ENCODE peak calls at places on chromosomes 2 and 18, in eight cellular contexts. B is K562; J is CD8-positive, alpha-beta memory T cell; M is body of pancreas; W is mammary epithelial cell; U is hepatocyte; H is astrocyte; V is CD4-positive, alpha-beta memory T cell. G is an unnamed sample.

GRCh38 chr2:237209046-237209375 is 123.3 kb downstream of the COPS8 start:
- DNase-seq in V (no peak), U (no peak), H (no peak), W (no peak), M (no peak), B (no peak), J (no peak), G (no peak)

GRCh38 chr2:68319397-68320117 is at the start of gene CNRIP1:
- DNase-seq in V (no peak), J (no peak), U (peak), W (peak), M (peak), H (peak), B (peak), G (peak)

GRCh38 chr2:133346654-133347053 is 221.6 kb downstream of the NCKAP5 start:
- DNase-seq in V (no peak), U (peak), W (peak), B (no peak), H (peak), J (no peak), M (no peak), G (no peak)

GRCh38 chr2:105712981-105713596 is 31.6 kb upstream of the NCK2 start:
- DNase-seq in B (no peak), H (peak), J (no peak), W (peak), U (peak), M (no peak), V (no peak), G (no peak)

GRCh38 chr18:48547456-48548403 is 8.9 kb downstream of the CTIF start:
- DNase-seq in H (peak), B (peak), U (peak), W (peak), J (no peak), V (no peak), M (no peak), G (no peak)

GRCh38 chr2:222754324-222754723 is 82.9 kb downstream of the MOGAT1 start:
- DNase-seq in W (no peak), U (no peak), B (no peak), H (no peak), V (no peak), M (no peak), J (no peak), G (no peak)

GRCh38 chr2:74146929-74147728 is 583 bp downstream of the BOLA3 start:
- DNase-seq in V (no peak), H (peak), W (peak), B (no peak), U (peak), J (no peak), M (no peak), G (no peak)

GRCh38 chr2:182522930-182523541 is 96.2 kb upstream of the PDE1A start:
- DNase-seq in W (no peak), H (peak), M (no peak), J (no peak), B (no peak), U (no peak), V (no peak), G (no peak)

GRCh38 chr2:208399201-208399600 is 7.4 kb upstream of the PTH2R start:
- DNase-seq in V (no peak), W (no peak), U (no peak), B (no peak), J (no peak), M (no peak), H (no peak), G (no peak)

GRCh38 chr2:235599596-235600338 is 105.9 kb downstream of the AGAP1 start:
- DNase-seq in H (no peak), U (no peak), B (no peak), M (no peak), V (no peak), W (no peak), J (no peak), G (no peak)

GRCh38 chr18:62044490-62045000 is 142.3 kb downstream of the PIGN start:
- DNase-seq in J (no peak), M (no peak), U (no peak), W (no peak), H (no peak), B (no peak), V (no peak), G (no peak)

GRCh38 chr2:23422089-23423061 is 37.4 kb downstream of the KLHL29 start:
- DNase-seq in U (no peak), V (no peak), B (no peak), W (no peak), J (no peak), H (no peak), M (no peak), G (no peak)

GRCh38 chr18:10099539-10100140 is 185.8 kb downstream of the VAPA start:
- DNase-seq in H (no peak), B (no peak), V (no peak), W (no peak), J (no peak), U (no peak), M (no peak), G (no peak)

GRCh38 chr2:36659872-36660312 is 36.6 kb upstream of the VIT start:
- DNase-seq in V (no peak), W (no peak), H (peak), B (no peak), U (peak), J (no peak), M (no peak), G (no peak)

GRCh38 chr2:101803128-101803527 is 105.6 kb downstream of the MAP4K4 start:
- DNase-seq in W (peak), B (no peak), U (no peak), V (no peak), J (no peak), H (peak), M (no peak), G (no peak)
- H3K27ac ChIP-seq in W (peak), B (no peak), U (peak), V (no peak), J (no peak), H (peak), M (no peak), G (peak)

GRCh38 chr2:159139216-159139933 is 147.1 kb downstream of the WDSUB1 start:
- DNase-seq in W (no peak), U (no peak), M (no peak), V (no peak), B (no peak), H (no peak), J (no peak), G (no peak)
- H3K27ac ChIP-seq in W (no peak), U (no peak), M (no peak), V (no peak), B (no peak), H (peak), J (no peak), G (no peak)

DNA sequence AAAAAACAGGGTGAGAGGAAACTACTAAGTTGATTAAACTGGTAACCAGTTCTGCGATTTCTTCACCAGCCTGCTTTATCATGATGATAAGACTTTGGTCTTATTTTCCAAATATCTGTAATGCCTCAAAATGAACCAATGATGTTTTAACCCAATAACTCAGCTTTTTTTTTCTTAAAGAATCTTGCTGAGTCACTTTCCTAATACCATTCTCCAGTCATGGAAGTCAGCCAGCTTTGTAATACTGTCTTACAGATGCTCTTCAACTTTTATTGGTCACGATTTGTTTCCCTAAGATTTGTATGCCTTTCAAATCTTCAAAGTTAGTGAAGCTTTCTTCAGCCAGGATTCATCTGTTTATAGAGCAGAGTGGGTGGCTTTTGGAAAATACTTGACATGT is 47.7 kb upstream of the SMIM21 start:
- DNase-seq in B (no peak), U (peak), H (peak), W (peak), J (no peak), V (no peak), M (no peak), G (no peak)
- H3K27ac ChIP-seq in B (no peak), U (no peak), H (no peak), W (no peak), J (no peak), V (no peak), M (no peak), G (no peak)

DNA sequence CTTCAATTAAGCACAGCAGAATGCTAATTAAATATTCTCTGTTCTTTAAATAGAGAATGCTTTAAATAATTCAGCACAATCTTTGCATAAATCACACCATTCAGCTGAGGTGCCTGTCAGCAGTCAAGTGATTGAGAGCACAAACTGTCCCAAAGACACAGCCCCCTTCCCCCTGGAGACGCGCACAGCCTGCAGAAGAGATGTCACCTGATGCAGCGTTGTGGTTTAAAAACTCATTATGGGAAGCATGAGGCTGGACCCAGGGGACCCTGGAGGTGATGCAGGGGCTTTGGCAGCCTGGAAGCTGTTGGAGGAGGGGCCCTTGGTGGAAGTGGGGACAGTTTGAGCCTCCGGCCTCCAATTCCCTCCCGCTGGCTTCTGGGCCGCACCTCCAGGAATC is 98.2 kb downstream of the RTP5 start:
- DNase-seq in V (no peak), M (no peak), U (no peak), H (no peak), W (no peak), B (no peak), J (no peak), G (no peak)
- H3K27ac ChIP-seq in V (no peak), M (no peak), U (no peak), H (no peak), W (no peak), B (no peak), J (no peak), G (no peak)

GRCh38 chr2:204180671-204181070 is 244.1 kb downstream of the ICOS start:
- DNase-seq in U (no peak), V (no peak), B (no peak), J (no peak), H (no peak), W (no peak), M (no peak), G (no peak)

GRCh38 chr2:204177251-204177976 is 240.9 kb downstream of the ICOS start:
- DNase-seq in H (no peak), J (no peak), W (no peak), B (no peak), M (no peak), V (no peak), U (no peak), G (no peak)

GRCh38 chr2:204176306-204176705 is 239.7 kb downstream of the ICOS start:
- DNase-seq in H (no peak), B (no peak), U (no peak), W (no peak), V (no peak), J (no peak), M (no peak), G (no peak)

GRCh38 chr2:204175552-204176271 is 239.1 kb downstream of the ICOS start:
- DNase-seq in V (no peak), U (no peak), M (no peak), J (no peak), H (no peak), W (peak), B (no peak), G (no peak)

GRCh38 chr2:204177977-204178522 is 241.5 kb downstream of the ICOS start:
- DNase-seq in U (peak), B (peak), M (peak), H (no peak), W (peak), V (peak), J (peak), G (no peak)
- H3K27ac ChIP-seq in U (no peak), B (no peak), M (no peak), H (no peak), W (no peak), V (no peak), J (no peak), G (no peak)

GRCh38 chr2:234029150-234029733 is 21.3 kb upstream of the SPP2 start:
- DNase-seq in M (no peak), V (no peak), B (no peak), H (peak), W (no peak), U (no peak), J (no peak), G (no peak)

GRCh38 chr2:234033885-234034284 is 16.6 kb upstream of the SPP2 start:
- DNase-seq in U (no peak), M (no peak), B (no peak), W (no peak), V (no peak), J (no peak), H (no peak), G (no peak)

GRCh38 chr2:234031207-234031606 is 19.3 kb upstream of the SPP2 start:
- DNase-seq in J (no peak), U (no peak), H (peak), B (no peak), W (no peak), V (no peak), M (no peak), G (no peak)

GRCh38 chr2:234033174-234033573 is 17.3 kb upstream of the SPP2 start:
- DNase-seq in W (no peak), B (no peak), M (no peak), H (no peak), J (no peak), V (no peak), U (no peak), G (no peak)

GRCh38 chr2:234032301-234032856 is 18.1 kb upstream of the SPP2 start:
- DNase-seq in M (no peak), V (peak), J (peak), W (peak), B (no peak), U (no peak), H (peak), G (no peak)
- H3K27ac ChIP-seq in M (no peak), V (no peak), J (no peak), W (peak), B (no peak), U (no peak), H (no peak), G (no peak)

GRCh38 chr2:10846110-10846861 is 33.7 kb upstream of the PDIA6 start:
- DNase-seq in W (no peak), J (no peak), U (no peak), B (no peak), H (no peak), V (no peak), M (no peak), G (no peak)
- H3K27ac ChIP-seq in W (no peak), J (no peak), U (no peak), B (no peak), H (no peak), V (no peak), M (no peak), G (no peak)

GRCh38 chr2:42191285-42192009 is 22.3 kb downstream of the EML4 start:
- DNase-seq in M (no peak), W (no peak), B (no peak), V (no peak), J (no peak), U (peak), H (no peak), G (no peak)

GRCh38 chr2:42187886-42188285 is 18.7 kb downstream of the EML4 start:
- DNase-seq in U (no peak), V (no peak), H (no peak), W (no peak), M (no peak), B (no peak), J (no peak), G (no peak)

GRCh38 chr2:42189235-42189566 is 20.0 kb downstream of the EML4 start:
- DNase-seq in H (no peak), U (no peak), B (no peak), W (no peak), J (no peak), M (no peak), V (no peak), G (no peak)

GRCh38 chr2:42192010-42192373 is 22.8 kb downstream of the EML4 start:
- DNase-seq in V (no peak), B (no peak), U (no peak), M (no peak), J (no peak), W (no peak), H (no peak), G (no peak)

GRCh38 chr2:42190191-42190590 is 21.0 kb downstream of the EML4 start:
- DNase-seq in B (no peak), U (no peak), M (no peak), V (no peak), J (no peak), W (no peak), H (no peak), G (no peak)
- H3K27ac ChIP-seq in B (no peak), U (peak), M (peak), V (peak), J (no peak), W (no peak), H (no peak), G (no peak)

GRCh38 chr2:101823347-101823791 is 125.9 kb downstream of the MAP4K4 start:
- DNase-seq in W (peak), J (peak), H (peak), V (peak), M (peak), U (peak), B (peak), G (peak)
- H3K27ac ChIP-seq in W (peak), J (no peak), H (peak), V (no peak), M (no peak), U (peak), B (no peak), G (peak)

G was measured in substantia nigra.